ENCODE peak calls at places on chromosome 3, in ten cellular contexts. U, A, Y, K, V, S, M, L, G and H are unnamed samples.

GRCh38 chr3:172341482-172342059 is 106.7 kb downstream of the GHSR start:
- DNase-seq in M (peak), K (no peak), S (peak), L (no peak), G (peak), Y (no peak), A (peak), U (peak), V (peak), H (no peak)

GRCh38 chr3:59606638-59607262 is 556.9 kb upstream of the CFAP20DC start:
- DNase-seq in Y (no peak), L (no peak), G (no peak), M (no peak), S (no peak), A (no peak), K (no peak), V (no peak), U (no peak), H (no peak)

GRCh38 chr3:30421261-30421660 is 185.1 kb upstream of the TGFBR2 start:
- DNase-seq in M (peak), A (no peak), U (peak), S (peak), Y (no peak), L (no peak), K (no peak), G (peak), V (no peak), H (peak)

GRCh38 chr3:189664311-189664710 is 33.1 kb downstream of the TP63 start:
- DNase-seq in M (peak), L (no peak), U (peak), Y (no peak), V (peak), G (peak), S (peak), K (no peak), A (no peak), H (peak)

GRCh38 chr3:22982981-22983582 is 220.0 kb upstream of the UBE2E2 start:
- DNase-seq in Y (no peak), G (peak), A (no peak), K (no peak), S (peak), V (no peak), U (no peak), M (no peak), L (no peak), H (no peak)

GRCh38 chr3:68448510-68449383 is 483.6 kb downstream of the TAFA4 start:
- DNase-seq in K (no peak), M (no peak), G (no peak), V (no peak), L (no peak), Y (no peak), U (no peak), S (no peak), A (no peak), H (no peak)

GRCh38 chr3:66572938-66573710 is 72.3 kb upstream of the LRIG1 start:
- DNase-seq in S (no peak), K (no peak), U (no peak), A (no peak), L (no peak), V (peak), M (no peak), G (no peak), Y (no peak), H (no peak)

GRCh38 chr3:29240248-29240647 is 40.6 kb upstream of the RBMS3 start:
- DNase-seq in K (no peak), A (no peak), U (peak), M (peak), S (peak), G (no peak), L (no peak), V (no peak), Y (no peak), H (no peak)

GRCh38 chr3:192409203-192409837 is 318.0 kb downstream of the FGF12 start:
- DNase-seq in U (peak), L (peak), A (no peak), G (peak), M (no peak), K (peak), Y (no peak), S (no peak), V (peak), H (no peak)

GRCh38 chr3:154921351-154921750 is 158.8 kb upstream of the MME start:
- DNase-seq in L (no peak), K (no peak), V (no peak), M (no peak), U (no peak), G (no peak), A (no peak), Y (no peak), S (no peak), H (no peak)

GRCh38 chr3:114080201-114080600 is 23.7 kb downstream of the QTRT2 start:
- DNase-seq in L (no peak), A (no peak), K (no peak), G (no peak), V (no peak), Y (no peak), M (no peak), S (no peak), U (no peak), H (no peak)
- TF ChIP-seq CTCF in L (no peak), A (no peak), K (no peak), G (no peak), V (no peak), Y (no peak), M (no peak), S (no peak), U (no peak), H (no peak)

DNA sequence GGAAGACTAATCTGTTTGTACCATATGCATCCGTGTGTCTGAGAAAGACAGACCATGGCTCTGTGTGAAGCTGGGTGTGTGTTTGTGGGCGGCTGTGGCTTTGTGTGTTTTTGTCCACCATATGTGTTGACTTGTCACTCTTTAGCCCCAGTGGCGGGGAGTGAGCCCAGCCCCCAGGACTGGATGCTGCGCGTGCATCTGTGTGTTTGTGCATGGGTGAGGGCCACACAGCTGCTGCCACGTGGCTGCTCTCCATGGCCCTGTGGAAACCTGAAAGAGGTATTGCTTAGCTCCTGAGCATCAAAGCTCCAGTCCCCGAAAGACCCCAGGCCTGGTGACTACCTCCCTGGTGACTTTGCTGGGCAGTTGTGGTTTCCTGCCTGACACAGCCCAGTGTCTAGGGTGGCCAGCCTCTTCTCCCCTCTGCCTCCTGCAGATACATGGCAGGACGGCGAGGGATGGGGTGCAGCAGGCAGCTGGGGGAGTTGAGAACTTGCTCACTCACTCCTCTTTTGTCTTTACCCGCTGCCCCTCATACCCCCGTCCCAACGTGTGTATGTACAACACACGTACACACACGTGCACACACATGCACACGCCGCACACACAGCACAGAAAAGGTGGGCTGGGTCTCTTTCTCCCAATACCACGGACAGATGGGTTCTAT is 6.5 kb downstream of the EPHB3 start:
- DNase-seq in Y (no peak), G (no peak), K (no peak), S (no peak), V (no peak), A (no peak), U (no peak), M (no peak), L (no peak), H (no peak)
- H3K4me3 ChIP-seq in Y (peak), G (no peak), K (no peak), S (peak), V (no peak), A (no peak), U (no peak), M (no peak), L (peak), H (peak)

DNA sequence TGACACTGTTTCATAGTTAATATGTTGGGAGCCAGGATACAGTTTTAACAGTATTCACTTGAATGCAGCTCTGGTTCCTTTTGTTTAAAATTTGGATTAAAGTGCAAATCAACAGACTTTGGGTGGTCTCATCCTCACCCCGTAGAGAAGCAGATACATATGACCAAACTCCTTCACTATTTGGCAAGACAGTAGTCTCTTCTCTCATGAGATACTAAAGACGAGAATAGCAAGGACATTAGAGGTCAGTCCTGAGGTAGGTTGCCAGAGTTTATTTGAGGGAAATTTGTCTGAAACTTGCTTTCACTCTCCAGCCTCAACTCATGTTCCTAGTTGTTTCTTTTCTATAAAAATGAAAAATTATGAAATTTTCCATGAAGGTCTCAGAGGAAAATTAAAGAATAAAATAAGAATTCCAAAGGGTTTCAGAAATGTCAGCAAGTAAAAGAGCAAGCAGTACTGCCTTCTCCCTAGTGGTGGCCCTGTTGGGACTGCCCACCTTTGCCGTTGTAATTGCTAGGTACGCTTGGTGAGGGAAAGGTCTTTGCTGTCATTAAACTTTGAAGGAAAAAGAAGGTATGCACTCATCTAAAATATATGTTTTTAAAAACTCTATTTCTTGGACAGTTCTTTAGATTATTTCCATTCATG is 111.2 kb downstream of the CMSS1 start:
- DNase-seq in L (no peak), G (no peak), A (no peak), V (no peak), U (no peak), Y (no peak), M (no peak), K (no peak), S (no peak), H (no peak)
- TF ChIP-seq CTCF in L (no peak), G (no peak), A (no peak), V (peak), U (peak), Y (no peak), M (no peak), K (no peak), S (peak), H (peak)

GRCh38 chr3:197495999-197496745 is 59.6 kb downstream of the BDH1 start:
- DNase-seq in S (no peak), U (no peak), K (no peak), Y (no peak), V (no peak), M (no peak), A (no peak), L (no peak), G (no peak), H (no peak)
- H3K4me3 ChIP-seq in S (no peak), U (no peak), K (no peak), Y (no peak), V (no peak), M (no peak), A (no peak), L (no peak), G (no peak), H (no peak)

GRCh38 chr3:116618138-116618537 is 91.4 kb upstream of the TUSC7 start:
- DNase-seq in G (no peak), Y (no peak), L (no peak), U (no peak), V (no peak), M (no peak), S (no peak), K (no peak), A (no peak), H (no peak)

GRCh38 chr3:116610124-116610523 is 99.5 kb upstream of the TUSC7 start:
- DNase-seq in L (no peak), K (no peak), A (no peak), Y (no peak), G (no peak), M (no peak), S (no peak), V (no peak), U (no peak), H (no peak)

DNA sequence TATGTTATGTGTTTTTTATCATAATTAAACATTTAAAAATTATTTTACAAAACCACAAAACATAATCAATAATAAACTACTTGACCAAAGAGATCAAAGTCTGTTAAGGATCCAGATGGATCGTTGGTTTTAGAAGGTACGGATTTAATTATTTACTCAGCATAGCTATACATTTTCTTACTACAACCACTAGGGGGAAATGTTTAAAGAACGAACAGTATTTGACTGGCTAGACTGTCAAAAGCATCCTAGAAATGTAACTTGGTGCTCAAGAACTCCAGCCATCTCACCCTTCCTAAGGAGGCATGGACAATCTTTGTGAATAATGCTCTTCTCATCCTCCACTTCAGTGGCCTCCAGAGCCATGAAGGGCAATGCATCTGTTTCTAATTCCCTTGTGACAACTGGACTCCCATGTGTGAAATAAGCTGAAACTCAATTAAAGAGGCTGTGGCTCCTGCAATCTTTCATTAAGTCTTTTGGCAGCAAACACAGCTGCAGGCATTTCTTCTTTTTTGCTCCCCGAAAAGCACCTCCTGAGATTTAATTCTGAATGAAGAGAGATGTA is 94.7 kb upstream of the TUSC7 start:
- DNase-seq in L (no peak), M (peak), S (no peak), A (no peak), Y (no peak), V (peak), K (no peak), G (no peak), U (no peak), H (no peak)
- TF ChIP-seq CTCF in L (no peak), M (peak), S (no peak), A (peak), Y (peak), V (peak), K (no peak), G (peak), U (no peak), H (no peak)

GRCh38 chr3:119352235-119352634 is 58.1 kb downstream of the ARHGAP31 start:
- DNase-seq in K (no peak), L (no peak), A (peak), V (no peak), G (peak), S (no peak), U (peak), Y (no peak), M (peak), H (no peak)

GRCh38 chr3:119352863-119353527 is 58.8 kb downstream of the ARHGAP31 start:
- DNase-seq in U (peak), S (peak), V (peak), A (no peak), G (peak), L (no peak), M (peak), Y (no peak), K (no peak), H (peak)

GRCh38 chr3:119347036-119347435 is 52.9 kb downstream of the ARHGAP31 start:
- DNase-seq in V (no peak), A (no peak), L (no peak), S (no peak), K (no peak), M (no peak), G (no peak), U (no peak), Y (no peak), H (no peak)

GRCh38 chr3:119349353-119349752 is 55.2 kb downstream of the ARHGAP31 start:
- DNase-seq in S (no peak), Y (no peak), V (no peak), M (no peak), A (no peak), G (no peak), L (no peak), U (no peak), K (no peak), H (no peak)

GRCh38 chr3:119350114-119350513 is 55.9 kb downstream of the ARHGAP31 start:
- DNase-seq in S (no peak), V (no peak), M (no peak), U (no peak), L (no peak), G (no peak), K (no peak), A (no peak), Y (no peak), H (no peak)
- H3K4me3 ChIP-seq in S (no peak), V (no peak), M (no peak), U (no peak), L (no peak), G (no peak), K (no peak), A (no peak), Y (no peak), H (no peak)

GRCh38 chr3:181384970-181385369 is 326.8 kb upstream of the SOX2 start:
- DNase-seq in Y (no peak), S (no peak), G (no peak), K (no peak), M (no peak), U (no peak), V (no peak), A (no peak), L (no peak), H (no peak)

GRCh38 chr3:181382656-181383055 is 329.1 kb upstream of the SOX2 start:
- DNase-seq in A (no peak), G (no peak), U (no peak), K (no peak), M (no peak), Y (no peak), S (no peak), L (no peak), V (no peak), H (no peak)

GRCh38 chr3:181383201-181383600 is 328.5 kb upstream of the SOX2 start:
- DNase-seq in V (no peak), G (no peak), M (no peak), L (no peak), K (no peak), S (no peak), A (no peak), U (no peak), Y (no peak), H (no peak)

GRCh38 chr3:181383760-181384159 is 328.0 kb upstream of the SOX2 start:
- DNase-seq in M (no peak), G (no peak), K (no peak), A (no peak), Y (no peak), L (no peak), U (no peak), V (no peak), S (no peak), H (no peak)

DNA sequence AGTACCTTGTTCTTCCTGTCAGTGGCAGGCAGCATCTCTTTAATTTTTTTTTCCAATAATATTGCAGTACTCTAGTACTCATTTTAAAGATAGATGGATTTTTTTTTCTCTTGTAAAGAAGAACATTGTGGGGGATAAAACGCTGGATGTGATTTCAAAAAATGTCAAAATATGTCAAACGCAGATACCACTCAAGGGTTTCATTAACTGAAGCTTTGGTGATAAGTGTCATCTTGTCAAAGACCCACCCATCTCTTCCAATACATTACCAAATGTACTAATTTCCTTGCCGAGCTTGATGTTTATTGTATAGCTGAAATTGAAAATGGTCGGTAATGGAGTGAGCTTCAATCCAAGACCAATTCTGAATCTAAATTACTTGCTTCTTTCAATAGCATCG is 332.4 kb upstream of the SOX2 start:
- DNase-seq in U (no peak), M (no peak), A (no peak), K (no peak), Y (no peak), G (no peak), V (no peak), S (no peak), L (no peak), H (no peak)
- TF ChIP-seq CTCF in U (no peak), M (no peak), A (no peak), K (no peak), Y (no peak), G (no peak), V (no peak), S (no peak), L (no peak), H (no peak)

GRCh38 chr3:18338827-18339226 is 86.3 kb downstream of the SATB1 start:
- DNase-seq in S (no peak), V (no peak), M (no peak), U (no peak), Y (no peak), A (no peak), K (no peak), L (no peak), G (no peak), H (no peak)
- H3K4me3 ChIP-seq in S (no peak), V (no peak), M (no peak), U (no peak), Y (no peak), A (no peak), K (no peak), L (no peak), G (no peak), H (no peak)

DNA sequence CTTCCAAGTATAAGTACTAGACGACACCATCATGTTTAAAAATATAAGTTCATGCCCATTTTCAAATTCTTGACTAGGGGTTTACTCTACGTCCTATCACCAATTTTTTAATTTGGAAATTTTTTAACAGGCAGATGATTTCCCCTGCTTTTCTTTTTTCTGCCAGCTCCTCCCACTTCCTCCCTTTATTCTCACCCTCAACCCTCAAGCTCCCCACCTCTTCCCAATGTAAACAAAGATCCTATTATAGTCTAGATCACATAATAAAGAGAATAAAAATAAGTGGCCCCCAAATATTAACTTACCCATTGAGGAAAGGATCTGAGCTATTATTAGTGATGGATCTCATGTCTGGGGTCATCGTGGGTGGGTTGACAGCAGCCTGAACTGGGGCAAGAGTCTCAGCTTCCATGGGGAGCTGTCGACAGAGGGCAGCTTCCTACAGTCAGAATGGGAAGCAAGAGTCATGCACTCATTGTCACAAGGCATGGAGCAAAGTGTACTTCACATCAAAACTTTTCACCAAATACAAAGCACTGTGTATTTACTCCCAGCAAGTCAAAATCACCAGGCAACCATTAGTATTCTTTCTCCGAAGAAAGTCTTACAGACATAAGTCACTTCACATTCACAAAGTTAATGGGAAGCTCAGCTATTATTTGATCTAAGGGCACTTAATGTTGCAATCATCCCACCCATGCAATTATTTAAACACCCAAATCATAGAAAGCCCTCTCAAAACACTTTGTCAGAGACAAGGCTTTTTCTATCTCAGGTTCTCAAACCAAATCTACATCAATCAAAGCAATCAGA is 53.2 kb downstream of the TM4SF4 start:
- DNase-seq in S (no peak), V (peak), A (no peak), L (no peak), M (peak), Y (no peak), K (no peak), U (no peak), G (no peak), H (no peak)
- TF ChIP-seq CTCF in S (peak), V (peak), A (no peak), L (no peak), M (peak), Y (no peak), K (no peak), U (peak), G (no peak), H (peak)